ENCODE peak calls at places on chromosomes 4 and X, in eight cellular contexts. E, K, L, O, S, G, V and H are unnamed samples.
A peak's percentile ranks its signal among the peaks of the same experiment; 100 is the strongest.

GRCh38 chr4:6425336-6425735 is 47.1 kb downstream of the PPP2R2C start:
- DNase-seq in E (no peak), K (no peak), L (no peak), O (no peak), S (no peak), G (no peak), V (no peak), H (no peak)

GRCh38 chrX:136783159-136783558 is 2.4 kb upstream of the ARHGEF6 start:
- DNase-seq in E (no peak), K (no peak), L (no peak), O (no peak), S (no peak), G (no peak), V (no peak), H (no peak)

GRCh38 chr4:88759039-88759631 is 61.5 kb upstream of the NAP1L5 start:
- DNase-seq in E (no peak), K (peak; percentile 28), L (peak; percentile 83), O (no peak), S (no peak), G (peak; percentile 64), V (peak; percentile 45), H (no peak)

GRCh38 chr4:11421116-11421515 is 7.6 kb downstream of the HS3ST1 start:
- DNase-seq in E (no peak), K (no peak), L (peak; percentile 57), O (no peak), S (no peak), G (no peak), V (no peak), H (no peak)

GRCh38 chr4:101528526-101528925 is 181.2 kb upstream of the PPP3CA start:
- DNase-seq in E (no peak), K (no peak), L (peak; percentile 2), O (no peak), S (no peak), G (peak; percentile 4), V (no peak), H (no peak)

GRCh38 chrX:82589410-82589809 is 918.7 kb upstream of the POU3F4 start:
- DNase-seq in E (no peak), K (no peak), L (no peak), O (no peak), S (no peak), G (no peak), V (no peak), H (no peak)

GRCh38 chr4:147195386-147195785 is 249.7 kb upstream of the TTC29 start:
- DNase-seq in E (no peak), K (no peak), L (no peak), O (no peak), S (no peak), G (no peak), V (no peak), H (no peak)

GRCh38 chr4:138413273-138413672 is 171.1 kb upstream of the SLC7A11 start:
- DNase-seq in E (no peak), K (no peak), L (no peak), O (no peak), S (no peak), G (no peak), V (no peak), H (no peak)

GRCh38 chrX:130095249-130095648 is 15.0 kb downstream of the ELF4 start:
- DNase-seq in E (no peak), K (no peak), L (no peak), O (no peak), S (no peak), G (no peak), V (no peak), H (no peak)

GRCh38 chr4:105666693-105667092 is 41.8 kb downstream of the INTS12 start:
- DNase-seq in E (no peak), K (no peak), L (peak; percentile 71), O (no peak), S (no peak), G (peak; percentile 47), V (peak; percentile 46), H (no peak)

GRCh38 chr4:68683034-68683433 is 12.6 kb upstream of the UGT2B15 start:
- DNase-seq in E (no peak), K (no peak), L (no peak), O (no peak), S (no peak), G (no peak), V (no peak), H (no peak)

GRCh38 chr4:170589597-170590191 is 499.9 kb upstream of the AADAT start:
- DNase-seq in E (no peak), K (no peak), L (no peak), O (no peak), S (no peak), G (peak; percentile 63), V (peak; percentile 26), H (no peak)

GRCh38 chrX:8748855-8749254 is 16.9 kb upstream of the ANOS1 start:
- DNase-seq in E (no peak), K (no peak), L (peak; percentile 44), O (no peak), S (no peak), G (peak; percentile 59), V (peak; percentile 43), H (no peak)

GRCh38 chr4:121108557-121108956 is 36.2 kb upstream of the NDNF start:
- DNase-seq in E (no peak), K (no peak), L (no peak), O (no peak), S (no peak), G (no peak), V (no peak), H (no peak)

GRCh38 chr4:159069922-159070321 is 33.0 kb upstream of the RAPGEF2 start:
- DNase-seq in E (no peak), K (no peak), L (no peak), O (no peak), S (no peak), G (no peak), V (peak; percentile 72), H (no peak)

GRCh38 chr4:76753814-76754213 is 144.1 kb downstream of the SOWAHB start:
- DNase-seq in E (no peak), K (no peak), L (peak; percentile 86), O (no peak), S (no peak), G (no peak), V (peak; percentile 91), H (no peak)

GRCh38 chrX:72029473-72030411 is 102.0 kb downstream of the RTL5 start:
- DNase-seq in E (no peak), K (no peak), L (peak; percentile 61), O (no peak), S (peak; percentile 67), G (no peak), V (peak; percentile 83), H (no peak)

GRCh38 chr4:13355036-13355910 is 128.9 kb downstream of the RAB28 start:
- DNase-seq in E (no peak), K (no peak), L (peak; percentile 86), O (no peak), S (no peak), G (no peak), V (no peak), H (no peak)

GRCh38 chr4:126957555-126958440 is 675.0 kb upstream of the INTU start:
- DNase-seq in E (no peak), K (no peak), L (peak; percentile 58), O (no peak), S (no peak), G (no peak), V (peak; percentile 53), H (no peak)

GRCh38 chrX:113001836-113002235 is 161.2 kb upstream of the AMOT start:
- DNase-seq in E (no peak), K (no peak), L (no peak), O (no peak), S (no peak), G (peak; percentile 12), V (peak; percentile 10), H (no peak)

GRCh38 chr4:87219648-87220093 is 747 bp downstream of the KLHL8 start:
- DNase-seq in E (peak; percentile 44), K (peak; percentile 54), L (peak; percentile 57), O (peak; percentile 76), S (peak; percentile 69), G (peak; percentile 60), V (peak; percentile 76), H (peak; percentile 38)

GRCh38 chr4:75011131-75011795 is 78.3 kb downstream of the PARM1 start:
- DNase-seq in E (no peak), K (no peak), L (no peak), O (no peak), S (no peak), G (no peak), V (no peak), H (no peak)

GRCh38 chr4:169131556-169132208 is 121.6 kb upstream of the CBR4 start:
- DNase-seq in E (no peak), K (no peak), L (no peak), O (no peak), S (no peak), G (no peak), V (no peak), H (no peak)
- H3K36me3 ChIP-seq in E (peaks cover 45% of the 10 kb centered on the region), K (no peaks in the 10 kb centered on the region), L (no peaks in the 10 kb centered on the region), O (peaks cover 52% of the 10 kb centered on the region), S (peaks cover 7% of the 10 kb centered on the region), G (peaks cover 6% of the 10 kb centered on the region), V (peaks cover 90% of the 10 kb centered on the region), H (no peaks in the 10 kb centered on the region)

DNA sequence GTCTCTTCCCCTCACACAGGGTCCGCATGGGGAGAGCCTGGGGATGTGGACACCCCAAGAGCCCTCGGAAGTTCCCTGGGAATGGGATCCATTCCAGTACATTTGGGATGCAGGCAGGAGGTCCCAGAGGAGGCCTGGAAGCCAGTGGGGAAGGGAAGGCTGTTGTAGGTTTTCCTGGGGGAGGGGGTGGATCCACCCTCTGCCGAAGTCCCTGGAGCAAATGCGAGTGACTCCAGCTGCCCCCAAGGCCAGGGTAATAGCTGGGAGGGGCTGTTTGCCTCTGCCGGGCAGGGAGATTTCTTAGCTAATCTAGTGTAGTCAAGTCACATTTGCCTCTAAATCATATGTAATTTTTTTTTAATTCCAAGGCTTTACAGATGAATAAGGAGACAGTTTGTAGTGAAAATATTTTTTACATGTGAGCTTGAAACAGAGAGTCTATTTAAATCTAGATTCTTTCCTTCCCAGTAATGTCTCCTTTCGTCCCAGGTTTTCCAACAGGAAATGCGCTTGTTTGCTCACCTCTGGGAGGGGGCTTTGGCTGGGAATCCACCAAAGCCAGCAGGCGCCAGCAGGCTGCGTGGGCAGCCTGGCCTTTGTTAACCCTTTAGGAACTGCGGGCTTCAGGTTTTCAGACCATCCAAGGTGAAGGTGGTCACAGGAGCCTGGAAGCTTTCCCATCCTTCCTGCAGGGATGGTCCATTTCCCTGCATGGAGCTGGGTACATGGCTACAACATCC is 26.8 kb downstream of the SH3TC1 start:
- DNase-seq in E (no peak), K (no peak), L (no peak), O (no peak), S (no peak), G (peak; percentile 59), V (no peak), H (no peak)
- H3K4me1 ChIP-seq in E (peaks cover 21% of the 10 kb centered on the region), K (peaks cover 8% of the 10 kb centered on the region), L (peaks cover 10% of the 10 kb centered on the region), O (peaks cover 24% of the 10 kb centered on the region), S (no peaks in the 10 kb centered on the region), G (peaks cover 11% of the 10 kb centered on the region), V (peaks cover 16% of the 10 kb centered on the region), H (peaks cover 12% of the 10 kb centered on the region)

DNA sequence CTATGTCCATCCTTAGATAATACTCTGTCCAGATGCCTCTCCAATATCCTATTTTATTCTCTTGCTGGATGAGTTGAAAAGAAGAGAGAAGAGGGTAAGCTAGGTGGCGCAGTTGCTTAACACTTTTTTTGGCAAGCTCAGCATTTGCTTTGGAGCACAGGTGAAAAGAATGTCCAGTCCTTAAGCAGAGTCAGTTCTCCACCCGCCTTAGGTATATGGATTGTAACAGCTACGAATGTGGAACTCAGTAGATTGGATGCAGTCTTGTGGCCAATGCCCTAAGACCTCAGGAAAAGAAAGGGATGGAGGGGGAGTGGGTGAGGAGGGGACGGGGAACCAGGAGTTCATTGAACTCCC is 208.4 kb downstream of the NWD2 start:
- DNase-seq in E (no peak), K (peak; percentile 82), L (peak; percentile 78), O (no peak), S (no peak), G (peak; percentile 89), V (peak; percentile 70), H (no peak)
- H3K4me3 ChIP-seq in E (peak overlapping the region; percentile 69), K (peak overlapping the region; percentile 61), L (peak overlapping the region; percentile 48), O (peak overlapping the region; percentile 55), S (peak overlapping the region; percentile 61), G (peak overlapping the region; percentile 78), V (peak overlapping the region; percentile 60), H (peak overlapping the region; percentile 47)

GRCh38 chr4:36244257-36245084 is at the start of gene ARAP2:
- DNase-seq in E (peak; percentile 33), K (peak; percentile 85), L (peak; percentile 12), O (peak; percentile 91), S (peak; percentile 67), G (peak; percentile 74), V (peak; percentile 21), H (peak; percentile 40)
- H3K36me3 ChIP-seq in E (no peaks in the 10 kb centered on the region), K (no peaks in the 10 kb centered on the region), L (no peaks in the 10 kb centered on the region), O (no peaks in the 10 kb centered on the region), S (no peaks in the 10 kb centered on the region), G (no peaks in the 10 kb centered on the region), V (no peaks in the 10 kb centered on the region), H (no peaks in the 10 kb centered on the region)